ENCODE peak calls at places on chromosomes 13 and 19, in six cellular contexts. K is AG09319; T is H1; V is astrocyte of the cerebellum; U is progenitor cell of endocrine pancreas; O is CD4-positive, alpha-beta T cell. B is an unnamed sample.

GRCh38 chr13:60514891-60515290 is 117.9 kb downstream of the TDRD3 start:
- DNase-seq in K (no peak), O (no peak), T (no peak), V (no peak), U (no peak), B (no peak)

GRCh38 chr19:7492142-7493055 is 3.6 kb upstream of the PEX11G start:
- DNase-seq in U (no peak), K (no peak), T (no peak), O (no peak), V (no peak), B (no peak)

GRCh38 chr19:8635422-8635821 is 5.0 kb downstream of the NFILZ start:
- DNase-seq in K (no peak), V (no peak), T (no peak), O (no peak), U (no peak), B (no peak)

GRCh38 chr13:36090592-36090991 is 40.6 kb downstream of the DCLK1 start:
- DNase-seq in O (no peak), T (no peak), U (no peak), V (no peak), K (no peak), B (no peak)

GRCh38 chr13:72648513-72649065 is 78.8 kb downstream of the MZT1 start:
- DNase-seq in V (no peak), K (no peak), U (no peak), T (no peak), O (no peak), B (no peak)

GRCh38 chr19:46950526-46951235 is 69.0 kb upstream of the NPAS1 start:
- DNase-seq in O (no peak), K (no peak), V (no peak), T (no peak), U (no peak), B (no peak)

GRCh38 chr13:22061371-22061805 is 390.5 kb downstream of the FGF9 start:
- DNase-seq in U (no peak), K (no peak), T (no peak), O (peak), V (no peak), B (peak)

GRCh38 chr13:89862011-89862690 is 1485.3 kb upstream of the MIR17HG start:
- DNase-seq in K (no peak), U (no peak), V (no peak), O (no peak), T (no peak), B (no peak)

GRCh38 chr19:52946322-52947310 is 16.1 kb downstream of the ZNF816 start:
- DNase-seq in O (no peak), V (no peak), T (peak), U (peak), K (no peak), B (no peak)

GRCh38 chr13:113990321-113990837 is 16.5 kb upstream of the C13orf46 start:
- DNase-seq in O (no peak), T (no peak), V (no peak), U (no peak), K (no peak), B (peak)

GRCh38 chr19:13823256-13823655 is 28.0 kb downstream of the ZSWIM4 start:
- DNase-seq in T (no peak), V (no peak), K (no peak), U (no peak), O (no peak), B (no peak)

GRCh38 chr19:3766520-3766919 is 4.0 kb downstream of the MRPL54 start:
- DNase-seq in U (no peak), V (no peak), K (no peak), O (no peak), T (no peak), B (no peak)

GRCh38 chr19:854549-854948 is 2.4 kb downstream of the ELANE start:
- DNase-seq in O (no peak), T (no peak), U (no peak), K (no peak), V (no peak), B (no peak)

GRCh38 chr19:36745870-36746269 is 26.7 kb downstream of the ZNF850 start:
- DNase-seq in U (no peak), K (no peak), T (no peak), O (no peak), V (no peak), B (no peak)

GRCh38 chr13:110554946-110555345 is 6.6 kb downstream of the RAB20 start:
- DNase-seq in T (no peak), U (no peak), V (no peak), K (no peak), O (no peak), B (no peak)

GRCh38 chr19:9782282-9782681 is 13.7 kb upstream of the ZNF846 start:
- DNase-seq in V (no peak), T (no peak), O (no peak), K (no peak), U (no peak), B (no peak)

GRCh38 chr13:32734511-32734910 is 148.3 kb downstream of the PDS5B start:
- DNase-seq in O (no peak), V (no peak), T (no peak), U (no peak), K (no peak), B (no peak)

GRCh38 chr19:30078381-30078910 is 136.4 kb downstream of the URI1 start:
- DNase-seq in K (no peak), T (no peak), O (no peak), V (no peak), U (no peak), B (no peak)

GRCh38 chr13:98188544-98189166 is 11.6 kb upstream of the RNF113B start:
- DNase-seq in T (no peak), K (no peak), O (no peak), V (no peak), U (no peak), B (no peak)

GRCh38 chr13:32409561-32410440 is 18.1 kb downstream of the N4BP2L1 start:
- DNase-seq in V (peak), T (peak), K (peak), O (no peak), U (no peak), B (no peak)

GRCh38 chr19:10826236-10826635 is 9.8 kb downstream of the TMED1 start:
- DNase-seq in U (no peak), O (no peak), T (no peak), V (no peak), K (no peak), B (no peak)

GRCh38 chr13:99778500-99778899 is 193.1 kb downstream of the ZIC5 start:
- DNase-seq in T (no peak), V (no peak), U (no peak), O (no peak), K (no peak), B (no peak)

GRCh38 chr13:98773921-98774320 is 21.4 kb upstream of the SLC15A1 start:
- DNase-seq in O (no peak), T (no peak), V (no peak), K (no peak), U (no peak), B (no peak)

GRCh38 chr13:32940601-32941000 is 75.6 kb upstream of the KL start:
- DNase-seq in U (no peak), K (no peak), V (peak), O (no peak), T (no peak), B (no peak)

GRCh38 chr13:98059276-98059675 is 83.6 kb upstream of the FARP1 start:
- DNase-seq in V (no peak), K (no peak), U (no peak), O (no peak), T (no peak), B (no peak)

GRCh38 chr13:110813646-110814624 is 100.4 kb downstream of the ING1 start:
- DNase-seq in K (no peak), U (no peak), V (no peak), T (peak), O (no peak), B (no peak)

GRCh38 chr13:68749801-68750200 is 1357.8 kb upstream of the ATXN8OS start:
- DNase-seq in U (no peak), K (no peak), V (no peak), O (no peak), T (no peak), B (no peak)

GRCh38 chr19:11673608-11674041 is 65.1 kb downstream of the ZNF823 start:
- DNase-seq in U (peak), O (no peak), T (peak), V (peak), K (no peak), B (no peak)

GRCh38 chr13:73416093-73416492 is 357.3 kb downstream of the KLF5 start:
- DNase-seq in U (no peak), T (no peak), O (no peak), K (no peak), V (peak), B (no peak)

GRCh38 chr13:35714096-35714495 is 237.6 kb upstream of the MAB21L1 start:
- DNase-seq in U (no peak), V (no peak), K (no peak), T (no peak), O (no peak), B (no peak)

GRCh38 chr19:4871711-4872110 is 4.2 kb upstream of the PLIN3 start:
- DNase-seq in U (no peak), K (no peak), V (no peak), O (no peak), T (no peak), B (no peak)

GRCh38 chr19:926595-927043 is 784 bp downstream of the ARID3A start:
- DNase-seq in U (no peak), K (no peak), T (no peak), V (no peak), O (no peak), B (peak)

GRCh38 chr19:29303035-29303706 is 90.2 kb upstream of the UQCRFS1 start:
- DNase-seq in K (no peak), U (no peak), V (no peak), T (no peak), O (no peak), B (no peak)

GRCh38 chr13:100879255-100879654 is 204.7 kb upstream of the TMTC4 start:
- DNase-seq in T (no peak), V (no peak), K (no peak), O (no peak), U (no peak), B (no peak)
- TF ChIP-seq CTCF in T (no peak), V (no peak), K (no peak), O (no peak), U (no peak), B (no peak)

GRCh38 chr13:94716016-94716415 is 3.7 kb upstream of the SOX21 start:
- DNase-seq in O (no peak), T (no peak), V (no peak), K (no peak), U (no peak), B (no peak)
- TF ChIP-seq CTCF in O (no peak), T (peak), V (peak), K (peak), U (peak), B (no peak)

GRCh38 chr19:18322759-18323460 is at the start of gene LSM4:
- DNase-seq in O (peak), U (peak), V (peak), K (peak), T (peak), B (peak)
- TF ChIP-seq CTCF in O (peak), U (peak), V (peak), K (peak), T (peak), B (no peak)

GRCh38 chr13:41696163-41697003 is 239.0 kb downstream of the RGCC start:
- DNase-seq in V (peak), O (no peak), U (no peak), K (peak), T (no peak), B (no peak)

GRCh38 chr13:41699759-41700158 is 242.4 kb downstream of the RGCC start:
- DNase-seq in U (no peak), O (no peak), T (no peak), K (no peak), V (no peak), B (no peak)

GRCh38 chr13:41694902-41695301 is 237.6 kb downstream of the RGCC start:
- DNase-seq in T (no peak), O (no peak), U (no peak), V (peak), K (peak), B (no peak)

GRCh38 chr13:41700790-41701310 is 243.5 kb downstream of the RGCC start:
- DNase-seq in T (no peak), K (peak), U (no peak), V (peak), O (no peak), B (no peak)

DNA sequence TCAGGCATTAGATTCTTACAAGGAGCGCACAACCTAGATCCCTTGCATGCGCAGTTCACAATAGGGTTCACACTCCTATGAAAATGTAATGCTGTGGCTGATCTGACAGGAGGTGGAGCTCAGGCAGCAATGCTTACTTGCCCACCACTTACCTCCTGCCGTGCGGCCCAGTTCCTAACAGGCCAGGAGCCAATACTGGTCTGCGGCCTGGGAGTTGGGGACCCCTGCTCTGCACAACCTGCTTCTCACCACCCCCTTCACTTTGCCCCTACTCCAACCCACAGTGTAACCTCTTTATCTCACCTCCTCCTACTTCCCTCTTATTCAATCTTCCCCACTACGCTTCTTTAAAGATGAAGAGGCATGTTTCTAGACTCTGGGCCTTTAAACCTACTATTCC is 240.2 kb downstream of the RGCC start:
- DNase-seq in K (no peak), T (peak), V (no peak), O (no peak), U (no peak), B (no peak)
- TF ChIP-seq CTCF in K (no peak), T (no peak), V (no peak), O (no peak), U (no peak), B (no peak)

GRCh38 chr19:6065685-6066365 is 44.5 kb downstream of the RFX2 start:
- DNase-seq in O (peak), T (no peak), V (no peak), U (no peak), K (no peak), B (no peak)
- TF ChIP-seq CTCF in O (no peak), T (no peak), V (no peak), U (no peak), K (no peak), B (no peak)

DNA sequence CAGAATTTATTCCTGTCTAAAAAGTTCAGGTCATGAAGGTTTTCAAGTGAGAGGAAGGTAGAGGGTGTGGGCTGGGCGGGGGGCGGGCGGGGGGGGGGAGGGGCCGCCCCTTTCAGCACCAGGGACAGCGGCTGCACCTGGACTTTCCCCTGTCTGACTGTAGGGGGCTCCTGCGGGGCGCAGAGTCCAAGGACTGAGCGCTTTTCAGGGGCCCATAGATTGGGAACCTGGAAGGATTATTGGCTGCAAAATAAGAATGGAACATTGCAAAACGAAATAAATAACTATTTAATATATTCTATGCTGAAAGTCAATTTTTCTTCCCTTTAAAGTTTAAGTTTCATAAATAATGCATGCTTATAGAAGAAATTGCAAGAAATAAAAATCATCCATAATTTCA is 8.9 kb upstream of the CYP4F3 start:
- DNase-seq in U (no peak), K (no peak), V (no peak), O (peak), T (no peak), B (no peak)
- TF ChIP-seq CTCF in U (no peak), K (no peak), V (peak), O (peak), T (peak), B (no peak)

GRCh38 chr13:24147570-24147963 is 13.0 kb upstream of the SPATA13 start:
- DNase-seq in O (no peak), V (no peak), U (no peak), T (no peak), K (no peak), B (no peak)

GRCh38 chr13:24150613-24151012 is 9.9 kb upstream of the SPATA13 start:
- DNase-seq in K (no peak), T (no peak), U (no peak), V (no peak), O (no peak), B (no peak)

GRCh38 chr13:24149306-24150032 is 11.1 kb upstream of the SPATA13 start:
- DNase-seq in O (no peak), K (no peak), U (no peak), V (peak), T (no peak), B (no peak)

GRCh38 chr13:24146961-24147569 is 13.5 kb upstream of the SPATA13 start:
- DNase-seq in V (no peak), U (no peak), O (no peak), K (no peak), T (no peak), B (no peak)

DNA sequence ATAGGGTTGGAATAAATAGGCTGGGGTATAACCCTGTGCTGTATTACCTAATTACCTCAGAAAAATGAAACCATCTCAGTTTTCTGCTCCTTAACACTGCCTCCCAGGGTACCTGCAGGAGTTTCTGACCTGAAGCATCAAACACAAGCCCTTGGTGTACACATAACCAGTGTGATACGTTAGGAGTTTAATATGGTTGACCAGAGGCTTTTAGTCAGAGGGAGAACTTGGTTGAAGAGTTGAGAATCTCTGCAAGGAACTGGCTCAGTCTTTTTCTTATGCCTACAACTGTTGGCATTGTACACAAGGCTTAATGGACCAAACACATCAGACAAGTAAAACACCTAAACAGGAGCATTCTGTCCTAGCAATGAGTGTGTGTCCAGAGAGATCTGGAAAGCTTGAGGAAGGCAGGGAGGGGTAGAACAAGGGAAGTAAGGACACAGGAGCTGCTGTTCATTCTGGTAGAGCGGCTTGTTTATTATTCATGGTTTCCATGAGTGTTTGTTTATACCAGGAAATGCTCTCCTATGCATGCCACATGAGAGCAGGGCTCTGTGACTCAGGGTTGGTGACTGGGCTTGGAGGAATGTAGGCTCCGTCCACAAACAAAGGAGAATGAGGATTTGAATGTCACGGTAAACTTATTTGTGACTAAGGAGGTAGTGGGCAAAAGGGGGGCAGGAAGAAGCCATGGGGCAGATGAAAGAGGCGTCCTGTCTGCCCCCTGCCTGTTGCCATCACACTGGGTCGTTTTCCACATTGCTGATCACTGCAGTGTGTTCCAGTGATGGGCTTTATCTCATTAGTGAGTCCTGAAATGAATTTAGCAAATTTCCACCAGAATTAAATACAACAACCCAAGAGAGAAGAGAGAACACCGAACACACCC is 11.9 kb upstream of the SPATA13 start:
- DNase-seq in O (no peak), V (peak), K (peak), T (no peak), U (no peak), B (no peak)
- TF ChIP-seq CTCF in O (no peak), V (peak), K (peak), T (no peak), U (no peak), B (no peak)